ENCODE peak calls at places on chromosomes 2 and 18, in six cellular contexts. One of them, this sample, is unnamed.
A peak's percentile ranks its signal among the peaks of the same experiment; 100 is the strongest.

GRCh38 chr2:5691659-5692529 is at the start of gene SOX11:
- DNase-seq in NCI-H1694: peak; percentile 99
- DNase-seq in fibroblast of the conjunctiva: peak; percentile 74
- DNase-seq in coronary artery: no peak
- DNase-seq in neural crest cell: peak; percentile 96
- DNase-seq in naive thymus-derived CD4-positive, alpha-beta T cell: no peak
- DNase-seq in this sample: no peak

GRCh38 chr2:231547315-231548110 is 17.3 kb upstream of the NMUR1 start:
- DNase-seq in fibroblast of the conjunctiva: no peak
- DNase-seq in coronary artery: no peak
- DNase-seq in neural crest cell: no peak
- DNase-seq in NCI-H1694: no peak
- DNase-seq in naive thymus-derived CD4-positive, alpha-beta T cell: no peak
- DNase-seq in this sample: no peak

GRCh38 chr2:134290363-134290762 is 36.5 kb downstream of the MGAT5 start:
- DNase-seq in coronary artery: no peak
- DNase-seq in naive thymus-derived CD4-positive, alpha-beta T cell: no peak
- DNase-seq in neural crest cell: no peak
- DNase-seq in fibroblast of the conjunctiva: no peak
- DNase-seq in NCI-H1694: no peak
- DNase-seq in this sample: peak; percentile 28

GRCh38 chr2:203732072-203732952 is 25.9 kb downstream of the CD28 start:
- DNase-seq in naive thymus-derived CD4-positive, alpha-beta T cell: no peak
- DNase-seq in NCI-H1694: no peak
- DNase-seq in fibroblast of the conjunctiva: no peak
- DNase-seq in neural crest cell: no peak
- DNase-seq in coronary artery: no peak
- DNase-seq in this sample: no peak

GRCh38 chr2:134189009-134189717 is 64.7 kb upstream of the MGAT5 start:
- DNase-seq in naive thymus-derived CD4-positive, alpha-beta T cell: no peak
- DNase-seq in NCI-H1694: no peak
- DNase-seq in fibroblast of the conjunctiva: peak; percentile 34
- DNase-seq in neural crest cell: no peak
- DNase-seq in coronary artery: no peak
- DNase-seq in this sample: no peak

GRCh38 chr2:28670882-28671281 is 80.7 kb upstream of the PPP1CB start:
- DNase-seq in fibroblast of the conjunctiva: no peak
- DNase-seq in coronary artery: no peak
- DNase-seq in naive thymus-derived CD4-positive, alpha-beta T cell: no peak
- DNase-seq in NCI-H1694: no peak
- DNase-seq in neural crest cell: no peak
- DNase-seq in this sample: no peak

GRCh38 chr2:113879457-113879856 is 10.4 kb upstream of the ACTR3 start:
- DNase-seq in fibroblast of the conjunctiva: no peak
- DNase-seq in naive thymus-derived CD4-positive, alpha-beta T cell: no peak
- DNase-seq in coronary artery: no peak
- DNase-seq in neural crest cell: no peak
- DNase-seq in NCI-H1694: no peak
- DNase-seq in this sample: no peak

GRCh38 chr2:165718811-165719210 is 75.2 kb downstream of the GALNT3 start:
- DNase-seq in coronary artery: no peak
- DNase-seq in fibroblast of the conjunctiva: no peak
- DNase-seq in NCI-H1694: no peak
- DNase-seq in neural crest cell: no peak
- DNase-seq in naive thymus-derived CD4-positive, alpha-beta T cell: no peak
- DNase-seq in this sample: no peak

GRCh38 chr2:134243244-134243643 is 10.6 kb upstream of the MGAT5 start:
- DNase-seq in NCI-H1694: no peak
- DNase-seq in neural crest cell: no peak
- DNase-seq in coronary artery: no peak
- DNase-seq in fibroblast of the conjunctiva: no peak
- DNase-seq in naive thymus-derived CD4-positive, alpha-beta T cell: no peak
- DNase-seq in this sample: no peak

GRCh38 chr2:1728821-1729220 is 15.5 kb downstream of the PXDN start:
- DNase-seq in naive thymus-derived CD4-positive, alpha-beta T cell: no peak
- DNase-seq in neural crest cell: no peak
- DNase-seq in fibroblast of the conjunctiva: no peak
- DNase-seq in NCI-H1694: no peak
- DNase-seq in coronary artery: peak; percentile 72
- DNase-seq in this sample: no peak

GRCh38 chr2:97704989-97705388 is 8.4 kb upstream of the ZAP70 start:
- DNase-seq in fibroblast of the conjunctiva: no peak
- DNase-seq in naive thymus-derived CD4-positive, alpha-beta T cell: no peak
- DNase-seq in NCI-H1694: no peak
- DNase-seq in coronary artery: peak; percentile 65
- DNase-seq in neural crest cell: no peak
- DNase-seq in this sample: no peak

GRCh38 chr2:176647325-176648155 is 378.3 kb downstream of the MTX2 start:
- DNase-seq in NCI-H1694: no peak
- DNase-seq in naive thymus-derived CD4-positive, alpha-beta T cell: no peak
- DNase-seq in fibroblast of the conjunctiva: no peak
- DNase-seq in coronary artery: no peak
- DNase-seq in neural crest cell: no peak
- DNase-seq in this sample: no peak

GRCh38 chr2:55063713-55064323 is 13.6 kb upstream of the RTN4 start:
- DNase-seq in neural crest cell: no peak
- DNase-seq in NCI-H1694: no peak
- DNase-seq in naive thymus-derived CD4-positive, alpha-beta T cell: no peak
- DNase-seq in fibroblast of the conjunctiva: no peak
- DNase-seq in coronary artery: no peak
- DNase-seq in this sample: no peak

GRCh38 chr2:73289304-73289703 is 4.0 kb downstream of the EGR4 start:
- DNase-seq in naive thymus-derived CD4-positive, alpha-beta T cell: no peak
- DNase-seq in NCI-H1694: no peak
- DNase-seq in coronary artery: no peak
- DNase-seq in fibroblast of the conjunctiva: no peak
- DNase-seq in neural crest cell: no peak
- DNase-seq in this sample: no peak

GRCh38 chr2:171878481-171878993 is 15.5 kb downstream of the SLC25A12 start:
- DNase-seq in coronary artery: no peak
- DNase-seq in naive thymus-derived CD4-positive, alpha-beta T cell: no peak
- DNase-seq in NCI-H1694: no peak
- DNase-seq in fibroblast of the conjunctiva: peak; percentile 24
- DNase-seq in neural crest cell: no peak
- DNase-seq in this sample: no peak

GRCh38 chr2:28164280-28164801 is 228.3 kb upstream of the FOSL2 start:
- DNase-seq in naive thymus-derived CD4-positive, alpha-beta T cell: no peak
- DNase-seq in coronary artery: no peak
- DNase-seq in NCI-H1694: peak; percentile 95
- DNase-seq in fibroblast of the conjunctiva: peak; percentile 28
- DNase-seq in neural crest cell: no peak
- DNase-seq in this sample: no peak

GRCh38 chr2:68943581-68944568 is 8.8 kb downstream of the GKN2 start:
- DNase-seq in naive thymus-derived CD4-positive, alpha-beta T cell: peak; percentile 62
- DNase-seq in NCI-H1694: peak; percentile 90
- DNase-seq in coronary artery: no peak
- DNase-seq in fibroblast of the conjunctiva: peak; percentile 12
- DNase-seq in neural crest cell: peak; percentile 75
- DNase-seq in this sample: peak; percentile 37

GRCh38 chr18:50429207-50429948 is 54.5 kb downstream of the SKA1 start:
- DNase-seq in fibroblast of the conjunctiva: no peak
- DNase-seq in coronary artery: no peak
- DNase-seq in naive thymus-derived CD4-positive, alpha-beta T cell: peak; percentile 4
- DNase-seq in neural crest cell: no peak
- DNase-seq in NCI-H1694: peak; percentile 33
- DNase-seq in this sample: peak; percentile 11

GRCh38 chr2:164803772-164804466 is 37.7 kb downstream of the COBLL1 start:
- DNase-seq in coronary artery: no peak
- DNase-seq in NCI-H1694: no peak
- DNase-seq in neural crest cell: no peak
- DNase-seq in fibroblast of the conjunctiva: no peak
- DNase-seq in naive thymus-derived CD4-positive, alpha-beta T cell: no peak
- DNase-seq in this sample: no peak

GRCh38 chr2:31202833-31203232 is 14.5 kb downstream of the CAPN14 start:
- DNase-seq in naive thymus-derived CD4-positive, alpha-beta T cell: no peak
- DNase-seq in neural crest cell: no peak
- DNase-seq in NCI-H1694: no peak
- DNase-seq in coronary artery: no peak
- DNase-seq in fibroblast of the conjunctiva: no peak
- DNase-seq in this sample: no peak

GRCh38 chr18:55465313-55465712 is 122.7 kb downstream of the TCF4 start:
- DNase-seq in naive thymus-derived CD4-positive, alpha-beta T cell: no peak
- DNase-seq in neural crest cell: no peak
- DNase-seq in coronary artery: no peak
- DNase-seq in NCI-H1694: no peak
- DNase-seq in fibroblast of the conjunctiva: no peak
- DNase-seq in this sample: peak; percentile 58

GRCh38 chr2:80075719-80076118 is 228.8 kb downstream of the LRRTM1 start:
- DNase-seq in NCI-H1694: no peak
- DNase-seq in naive thymus-derived CD4-positive, alpha-beta T cell: no peak
- DNase-seq in neural crest cell: no peak
- DNase-seq in coronary artery: no peak
- DNase-seq in fibroblast of the conjunctiva: no peak
- DNase-seq in this sample: no peak

GRCh38 chr2:6881036-6881435 is 3.5 kb downstream of the RSAD2 start:
- DNase-seq in NCI-H1694: no peak
- DNase-seq in coronary artery: no peak
- DNase-seq in fibroblast of the conjunctiva: no peak
- DNase-seq in naive thymus-derived CD4-positive, alpha-beta T cell: no peak
- DNase-seq in neural crest cell: no peak
- DNase-seq in this sample: no peak

GRCh38 chr18:27184115-27185024 is 738 bp downstream of the CHST9 start:
- DNase-seq in neural crest cell: no peak
- DNase-seq in fibroblast of the conjunctiva: no peak
- DNase-seq in coronary artery: no peak
- DNase-seq in naive thymus-derived CD4-positive, alpha-beta T cell: no peak
- DNase-seq in NCI-H1694: no peak
- DNase-seq in this sample: no peak

GRCh38 chr2:69686855-69687254 is 43.3 kb upstream of the AAK1 start:
- DNase-seq in coronary artery: no peak
- DNase-seq in NCI-H1694: no peak
- DNase-seq in naive thymus-derived CD4-positive, alpha-beta T cell: no peak
- DNase-seq in fibroblast of the conjunctiva: no peak
- DNase-seq in neural crest cell: no peak
- DNase-seq in this sample: no peak

GRCh38 chr2:99425022-99425421 is 64.8 kb downstream of the REV1 start:
- DNase-seq in coronary artery: no peak
- DNase-seq in naive thymus-derived CD4-positive, alpha-beta T cell: no peak
- DNase-seq in fibroblast of the conjunctiva: peak; percentile 80
- DNase-seq in neural crest cell: no peak
- DNase-seq in NCI-H1694: no peak
- DNase-seq in this sample: no peak

This sample was measured in naive B cell.